ENCODE peak calls at places on chromosomes 3 and 15, in eight cellular contexts. V is effector memory CD4-positive, alpha-beta T cell; U is fibroblast of lung; S is cardiac muscle cell; Y is left ventricle myocardium inferior; B is ovary; Z is DND-41; C is body of pancreas. O is an unnamed sample.

GRCh38 chr15:40941528-40942336 is 11.5 kb upstream of the CHAC1 start:
- DNase-seq in V (peak; percentile 53), U (peak; percentile 68), S (peak; percentile 83), Y (peak; percentile 81), B (peak; percentile 87), Z (peak; percentile 79), C (peak; percentile 83), O (peak; percentile 80)

GRCh38 chr15:53128652-53129051 is 338.5 kb upstream of the ONECUT1 start:
- DNase-seq in V (no peak), U (no peak), S (no peak), Y (no peak), B (no peak), Z (no peak), C (no peak), O (no peak)

GRCh38 chr3:172201990-172202318 is 162.6 kb downstream of the FNDC3B start:
- DNase-seq in V (no peak), U (peak; percentile 98), S (no peak), Y (no peak), B (no peak), Z (no peak), C (peak; percentile 40), O (no peak)

GRCh38 chr3:56775356-56775914 is 26.3 kb downstream of the ARHGEF3 start:
- DNase-seq in V (no peak), U (no peak), S (no peak), Y (no peak), B (no peak), Z (no peak), C (no peak), O (no peak)

GRCh38 chr3:45701167-45701867 is 12.1 kb downstream of the SACM1L start:
- DNase-seq in V (no peak), U (no peak), S (peak; percentile 33), Y (no peak), B (no peak), Z (no peak), C (no peak), O (no peak)

GRCh38 chr15:63474810-63475316 is 29.5 kb upstream of the USP3 start:
- DNase-seq in V (no peak), U (no peak), S (no peak), Y (no peak), B (no peak), Z (no peak), C (peak; percentile 50), O (peak; percentile 44)

GRCh38 chr3:151630035-151630434 is 103.7 kb upstream of the AADACL2 start:
- DNase-seq in V (no peak), U (no peak), S (no peak), Y (no peak), B (no peak), Z (no peak), C (no peak), O (no peak)

GRCh38 chr15:70050970-70051369 is 46.7 kb downstream of the TLE3 start:
- DNase-seq in V (no peak), U (no peak), S (no peak), Y (no peak), B (peak; percentile 19), Z (no peak), C (no peak), O (no peak)

GRCh38 chr3:30518872-30519271 is 87.5 kb upstream of the TGFBR2 start:
- DNase-seq in V (no peak), U (peak; percentile 24), S (no peak), Y (no peak), B (no peak), Z (no peak), C (no peak), O (no peak)

GRCh38 chr3:113747719-113748046 is 848 bp downstream of the ATP6V1A start:
- DNase-seq in V (no peak), U (no peak), S (peak; percentile 23), Y (no peak), B (no peak), Z (peak; percentile 13), C (no peak), O (no peak)

GRCh38 chr3:141402476-141403171 is 34.3 kb downstream of the ZBTB38 start:
- DNase-seq in V (peak; percentile 29), U (peak; percentile 78), S (peak; percentile 76), Y (peak; percentile 84), B (peak; percentile 81), Z (no peak), C (peak; percentile 69), O (peak; percentile 67)

GRCh38 chr3:44080507-44080906 is 161.2 kb upstream of the TOPAZ1 start:
- DNase-seq in V (no peak), U (no peak), S (no peak), Y (no peak), B (no peak), Z (no peak), C (no peak), O (no peak)

GRCh38 chr15:89177633-89178306 is 43.6 kb downstream of the RLBP1 start:
- DNase-seq in V (peak; percentile 6), U (peak; percentile 85), S (peak; percentile 71), Y (peak; percentile 47), B (peak; percentile 71), Z (peak; percentile 53), C (peak; percentile 72), O (peak; percentile 59)

GRCh38 chr3:194938845-194939531 is 253.3 kb downstream of the FAM43A start:
- DNase-seq in V (no peak), U (no peak), S (no peak), Y (no peak), B (peak; percentile 65), Z (no peak), C (peak; percentile 21), O (no peak)

GRCh38 chr3:21020681-21021080 is 730.3 kb downstream of the ZNF385D start:
- DNase-seq in V (no peak), U (no peak), S (no peak), Y (no peak), B (no peak), Z (no peak), C (no peak), O (no peak)

GRCh38 chr15:39852237-39852636 is 67.8 kb downstream of the GPR176 start:
- DNase-seq in V (no peak), U (peak; percentile 95), S (no peak), Y (no peak), B (no peak), Z (no peak), C (no peak), O (no peak)

GRCh38 chr15:75650908-75651809 is 3.4 kb downstream of the SNX33 start:
- DNase-seq in V (no peak), U (peak; percentile 28), S (no peak), Y (peak; percentile 77), B (no peak), Z (no peak), C (peak; percentile 92), O (peak; percentile 44)

GRCh38 chr3:187735837-187736236 is 9.4 kb downstream of the BCL6 start:
- DNase-seq in V (no peak), U (peak; percentile 18), S (no peak), Y (no peak), B (no peak), Z (no peak), C (no peak), O (no peak)

GRCh38 chr3:178810173-178810572 is 261.4 kb downstream of the ZMAT3 start:
- DNase-seq in V (no peak), U (no peak), S (no peak), Y (no peak), B (no peak), Z (no peak), C (no peak), O (no peak)

GRCh38 chr3:49460956-49461355 is 9.1 kb upstream of the DAG1 start:
- DNase-seq in V (no peak), U (no peak), S (no peak), Y (no peak), B (no peak), Z (no peak), C (no peak), O (no peak)

GRCh38 chr3:191492601-191493000 is 31.6 kb downstream of the PYDC2 start:
- DNase-seq in V (no peak), U (no peak), S (no peak), Y (no peak), B (no peak), Z (no peak), C (no peak), O (no peak)

GRCh38 chr3:192636517-192637444 is 90.6 kb downstream of the FGF12 start:
- DNase-seq in V (no peak), U (no peak), S (no peak), Y (peak; percentile 45), B (no peak), Z (no peak), C (no peak), O (no peak)

GRCh38 chr15:35123743-35124142 is 38.6 kb upstream of the NANOGP8 start:
- DNase-seq in V (no peak), U (peak; percentile 12), S (no peak), Y (no peak), B (no peak), Z (no peak), C (no peak), O (no peak)

DNA sequence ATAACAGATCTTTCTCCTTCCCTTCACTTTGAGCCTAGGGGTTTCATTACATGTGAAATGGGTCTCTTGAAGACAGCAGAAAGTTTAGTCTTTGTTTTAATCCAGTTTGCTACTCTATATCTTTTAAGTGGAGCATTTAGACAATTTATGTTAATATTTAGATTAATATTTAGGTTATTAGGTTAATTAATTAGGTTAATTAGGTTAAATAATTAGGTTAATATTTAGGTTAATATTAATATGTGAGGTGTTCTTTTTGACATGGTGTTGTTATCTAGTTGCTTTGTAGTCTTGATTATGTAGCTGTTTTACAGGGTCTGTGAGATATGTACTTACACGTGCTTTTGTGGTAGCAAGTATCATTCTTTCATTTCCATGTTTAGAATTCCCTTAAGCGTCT is 312.9 kb downstream of the NEK10 start:
- DNase-seq in V (no peak), U (no peak), S (no peak), Y (no peak), B (no peak), Z (no peak), C (no peak), O (no peak)
- H3K4me1 ChIP-seq in V (no peaks in the 10 kb centered on the region), U (no peaks in the 10 kb centered on the region), S (no peaks in the 10 kb centered on the region), Y (no peaks in the 10 kb centered on the region), B (no peaks in the 10 kb centered on the region), Z (no peaks in the 10 kb centered on the region), C (no peaks in the 10 kb centered on the region), O (no peaks in the 10 kb centered on the region)

GRCh38 chr15:43093026-43093425 is 12.8 kb downstream of the UBR1 start:
- DNase-seq in V (no peak), U (peak; percentile 64), S (no peak), Y (no peak), B (no peak), Z (no peak), C (no peak), O (no peak)
- H3K27ac ChIP-seq in V (no peak overlapping the region), U (peak overlapping the region; percentile 55), S (no peak overlapping the region), Y (peak overlapping the region; percentile 34), B (no peak overlapping the region), Z (no peak overlapping the region), C (no peak overlapping the region), O (peak overlapping the region; percentile 55)

GRCh38 chr3:110391640-110392395 is 679.8 kb upstream of the NECTIN3 start:
- DNase-seq in V (no peak), U (no peak), S (no peak), Y (no peak), B (no peak), Z (no peak), C (no peak), O (no peak)
- H3K36me3 ChIP-seq in V (no peaks in the 10 kb centered on the region), U (no peaks in the 10 kb centered on the region), S (no peaks in the 10 kb centered on the region), Y (no peaks in the 10 kb centered on the region), B (no peaks in the 10 kb centered on the region), Z (no peaks in the 10 kb centered on the region), C (no peaks in the 10 kb centered on the region), O (no peaks in the 10 kb centered on the region)

DNA sequence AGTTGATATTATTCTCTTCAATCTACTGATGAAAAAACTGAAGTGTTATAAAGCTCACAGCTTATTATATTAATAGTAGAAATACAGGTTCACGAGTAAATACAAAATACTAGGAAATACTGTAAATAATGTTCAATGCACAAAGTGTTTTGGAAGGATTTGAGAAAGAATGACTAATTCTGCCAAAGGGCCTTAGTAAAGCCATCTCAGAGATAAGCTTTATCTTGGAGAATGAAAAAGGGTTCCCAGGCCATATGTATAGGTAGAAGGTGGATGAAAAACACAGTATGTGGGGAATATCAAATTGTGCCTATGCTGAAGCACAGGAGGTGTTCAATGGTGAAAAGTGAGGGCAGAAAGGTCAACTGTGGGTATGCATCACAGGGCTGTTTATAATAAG is 123.5 kb downstream of the CMSS1 start:
- DNase-seq in V (no peak), U (no peak), S (no peak), Y (no peak), B (no peak), Z (no peak), C (no peak), O (no peak)
- H3K4me1 ChIP-seq in V (no peaks in the 10 kb centered on the region), U (peaks cover 9% of the 10 kb centered on the region), S (no peaks in the 10 kb centered on the region), Y (peaks cover 68% of the 10 kb centered on the region), B (peaks cover 8% of the 10 kb centered on the region), Z (no peaks in the 10 kb centered on the region), C (peaks cover 6% of the 10 kb centered on the region), O (peaks cover 30% of the 10 kb centered on the region)

O was measured in stomach.